ENCODE peak calls at places on chromosomes 11 and 22, in six cellular contexts. R is H9; P is fibroblast of lung; C is BE2C; H is CD4-positive, CD25-positive, alpha-beta regulatory T cell; K is GM23248. U is an unnamed sample.

GRCh38 chr11:102603091-102603490 is 22.0 kb downstream of the MMP20 start:
- DNase-seq in P (peak; percentile 38), C (no peak), R (no peak), K (peak; percentile 49), H (no peak), U (no peak)

GRCh38 chr11:75035911-75036536 is 47.3 kb downstream of the NEU3 start:
- DNase-seq in R (peak; percentile 23), P (no peak), H (no peak), K (peak; percentile 56), C (peak; percentile 86), U (no peak)

GRCh38 chr11:104522650-104523049 is 358.7 kb upstream of the PDGFD start:
- DNase-seq in R (no peak), P (peak; percentile 24), C (peak; percentile 28), K (no peak), H (no peak), U (no peak)

GRCh38 chr11:111944139-111944538 is 7.0 kb downstream of the DIXDC1 start:
- DNase-seq in H (no peak), K (peak; percentile 94), R (no peak), P (peak; percentile 67), C (no peak), U (no peak)

GRCh38 chr11:26027887-26028286 is 304.0 kb upstream of the ANO3 start:
- DNase-seq in C (no peak), K (no peak), H (no peak), P (no peak), R (no peak), U (no peak)

GRCh38 chr22:42171417-42171816 is 40.8 kb upstream of the CYP2D6 start:
- DNase-seq in K (no peak), R (no peak), H (no peak), C (no peak), P (no peak), U (no peak)

GRCh38 chr11:57513911-57514537 is 1.5 kb downstream of the SLC43A1 start:
- DNase-seq in K (peak; percentile 67), P (peak; percentile 28), C (peak; percentile 36), H (peak; percentile 43), R (peak; percentile 57), U (peak; percentile 63)

GRCh38 chr11:44223261-44223660 is 86.7 kb downstream of the ALX4 start:
- DNase-seq in P (no peak), R (no peak), K (peak; percentile 83), H (no peak), C (no peak), U (no peak)

GRCh38 chr11:61027141-61027840 is 55.8 kb downstream of the CD6 start:
- DNase-seq in K (no peak), H (peak; percentile 66), C (no peak), R (no peak), P (no peak), U (no peak)

GRCh38 chr11:35980646-35981402 is 37.0 kb downstream of the LDLRAD3 start:
- DNase-seq in C (no peak), H (no peak), K (no peak), P (peak; percentile 91), R (no peak), U (no peak)

GRCh38 chr22:27377501-27377900 is 424.1 kb downstream of the MN1 start:
- DNase-seq in C (no peak), P (no peak), K (no peak), H (no peak), R (no peak), U (no peak)

GRCh38 chr11:47057374-47057773 is 119.3 kb downstream of the ARFGAP2 start:
- DNase-seq in K (peak; percentile 8), H (no peak), P (no peak), R (no peak), C (no peak), U (no peak)

DNA sequence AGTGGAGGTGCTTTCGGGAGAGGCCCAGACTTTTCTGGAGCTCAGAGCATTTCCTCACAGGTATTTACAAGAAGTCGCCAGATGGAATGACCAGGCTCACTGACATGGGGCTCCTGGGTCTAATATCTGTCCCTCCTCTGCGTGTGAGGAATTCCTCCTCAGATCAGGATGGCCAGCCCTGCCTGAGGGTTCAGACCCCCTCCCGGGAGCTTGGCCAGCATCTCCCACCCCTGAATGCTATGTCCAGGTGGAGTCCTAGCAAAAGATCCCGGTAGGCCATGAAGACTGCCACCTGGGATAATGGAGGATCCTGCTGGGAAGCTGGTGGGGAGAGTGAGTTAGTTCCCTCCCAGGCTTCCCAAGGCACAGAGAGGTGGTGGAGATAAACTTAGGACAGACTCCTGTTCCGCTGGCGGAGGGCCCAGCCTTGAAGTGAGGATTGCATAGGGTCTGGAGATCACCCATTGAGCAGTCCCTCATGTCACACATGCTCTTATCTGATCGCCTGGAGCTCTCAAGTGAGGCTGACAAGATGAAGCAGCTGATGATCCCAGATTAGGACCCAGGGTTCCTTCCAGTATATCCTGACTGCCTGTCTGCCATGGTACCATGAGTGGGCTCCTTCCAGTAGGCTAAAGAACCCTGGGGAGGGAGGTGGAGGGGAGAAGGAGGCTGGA is 5.7 kb downstream of the OAF start:
- DNase-seq in P (no peak), R (no peak), C (peak; percentile 74), H (no peak), K (no peak), U (no peak)
- H3K4me1 ChIP-seq in P (peaks cover 24% of the 10 kb centered on the region), R (no peaks in the 10 kb centered on the region), C (peaks cover 23% of the 10 kb centered on the region), H (peaks cover 3% of the 10 kb centered on the region), K (peaks cover 26% of the 10 kb centered on the region), U (peaks cover 13% of the 10 kb centered on the region)

DNA sequence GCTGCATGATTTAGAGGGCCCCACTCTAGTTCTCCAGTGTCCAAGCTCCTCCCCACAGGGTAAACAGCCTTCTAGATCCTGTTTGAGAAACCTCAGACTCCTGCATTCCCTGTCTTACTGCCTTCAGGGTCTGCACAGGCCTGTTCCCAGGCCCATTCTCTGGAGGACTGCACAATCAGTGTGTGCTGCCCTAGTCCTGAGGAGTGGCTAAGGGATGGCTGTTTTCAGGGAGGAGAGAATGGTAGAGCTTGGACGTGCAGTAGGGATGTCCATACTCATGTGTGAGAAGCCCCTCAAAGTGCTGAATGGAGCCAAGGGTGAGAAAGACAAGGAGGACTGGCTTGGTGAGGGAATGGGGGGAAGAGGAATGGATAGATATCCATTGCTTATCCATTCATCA is 103.8 kb upstream of the CCDC90B start:
- DNase-seq in C (no peak), R (no peak), H (no peak), K (no peak), P (no peak), U (no peak)
- H3K4me1 ChIP-seq in C (no peaks in the 10 kb centered on the region), R (no peaks in the 10 kb centered on the region), H (no peaks in the 10 kb centered on the region), K (no peaks in the 10 kb centered on the region), P (no peaks in the 10 kb centered on the region), U (no peaks in the 10 kb centered on the region)

GRCh38 chr11:86570020-86570419 is 102.4 kb downstream of the ME3 start:
- DNase-seq in P (no peak), R (no peak), H (no peak), K (no peak), C (no peak), U (no peak)

GRCh38 chr11:86571273-86571948 is 101.0 kb downstream of the ME3 start:
- DNase-seq in R (peak; percentile 91), C (peak; percentile 52), K (no peak), P (no peak), H (no peak), U (no peak)

GRCh38 chr11:86569109-86569508 is 103.3 kb downstream of the ME3 start:
- DNase-seq in H (no peak), R (no peak), P (no peak), C (no peak), K (no peak), U (no peak)

GRCh38 chr11:86574493-86575207 is 97.8 kb downstream of the ME3 start:
- DNase-seq in H (no peak), R (no peak), C (no peak), K (no peak), P (no peak), U (no peak)

GRCh38 chr11:86570457-86570856 is 102.0 kb downstream of the ME3 start:
- DNase-seq in H (no peak), K (no peak), C (no peak), R (no peak), P (no peak), U (no peak)
- H3K4me1 ChIP-seq in H (no peaks in the 10 kb centered on the region), K (peaks cover 4% of the 10 kb centered on the region), C (no peaks in the 10 kb centered on the region), R (no peaks in the 10 kb centered on the region), P (no peaks in the 10 kb centered on the region), U (peaks cover 7% of the 10 kb centered on the region)

GRCh38 chr11:134050541-134051383 is 18.1 kb upstream of the JAM3 start:
- DNase-seq in P (peak; percentile 56), K (peak; percentile 80), H (peak; percentile 70), R (peak; percentile 63), C (peak; percentile 86), U (peak; percentile 84)
- H3K4me1 ChIP-seq in P (peaks cover 6% of the 10 kb centered on the region), K (peaks cover 14% of the 10 kb centered on the region), H (peaks cover 6% of the 10 kb centered on the region), R (peaks cover 3% of the 10 kb centered on the region), C (peaks cover 25% of the 10 kb centered on the region), U (peaks cover 2% of the 10 kb centered on the region)

GRCh38 chr11:82176365-82176764 is 557.3 kb downstream of the FAM181B start:
- DNase-seq in K (no peak), C (no peak), R (no peak), H (no peak), P (no peak), U (no peak)

GRCh38 chr11:82174610-82175009 is 559.1 kb downstream of the FAM181B start:
- DNase-seq in R (no peak), C (no peak), H (no peak), P (no peak), K (peak; percentile 6), U (no peak)

DNA sequence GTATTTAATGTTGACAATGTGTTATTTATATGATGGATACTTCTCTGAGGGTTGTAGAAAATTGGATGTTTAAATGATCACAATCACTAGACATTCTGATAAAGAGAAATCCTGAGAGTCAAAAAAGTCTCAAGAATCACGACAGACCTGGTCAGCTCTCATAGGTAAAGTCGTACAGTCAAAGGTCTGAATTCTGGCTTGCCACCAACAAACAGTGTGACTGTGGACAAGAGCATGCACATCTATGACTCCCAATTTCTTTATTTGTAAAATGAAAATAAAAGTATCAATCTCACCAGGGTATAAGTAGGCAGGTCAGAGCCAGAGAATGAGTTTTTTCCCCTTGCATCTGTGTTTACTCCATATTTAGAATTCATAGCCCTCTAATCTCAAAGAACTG is 556.7 kb downstream of the FAM181B start:
- DNase-seq in H (no peak), C (no peak), R (no peak), P (no peak), K (no peak), U (no peak)
- H3K4me1 ChIP-seq in H (no peaks in the 10 kb centered on the region), C (no peaks in the 10 kb centered on the region), R (no peaks in the 10 kb centered on the region), P (no peaks in the 10 kb centered on the region), K (no peaks in the 10 kb centered on the region), U (no peaks in the 10 kb centered on the region)